ENCODE peak calls at places on chromosomes 2 and 18, in nine cellular contexts. Y is GM10248, P is tibial artery, S is IMR-90, C is BJ, U is colonic mucosa, Z is AG10803, R is left ventricle myocardium inferior, O is transverse colon. E is an unnamed sample.

GRCh38 chr18:61946449-61946848 is 53.6 kb upstream of the RNF152 start:
- DNase-seq in U (no peak), Y (no peak), O (no peak), R (no peak), S (peak; percentile 88), Z (peak; percentile 71), C (no peak), P (no peak), E (no peak)

GRCh38 chr2:88448248-88448647 is 4.2 kb downstream of the FOXI3 start:
- DNase-seq in Y (no peak), R (no peak), S (no peak), Z (no peak), O (no peak), U (no peak), C (no peak), P (peak; percentile 58), E (no peak)

GRCh38 chr2:9782197-9782719 is 61.0 kb upstream of the TAF1B start:
- DNase-seq in Y (no peak), R (no peak), S (no peak), P (peak; percentile 29), U (peak; percentile 52), C (no peak), O (peak; percentile 63), Z (no peak), E (no peak)

GRCh38 chr2:241949736-241950412 is 80.3 kb downstream of the RTP5 start:
- DNase-seq in Z (no peak), O (no peak), P (peak; percentile 41), U (no peak), S (no peak), Y (no peak), C (no peak), R (no peak), E (no peak)

GRCh38 chr18:55421612-55422381 is 166.2 kb downstream of the TCF4 start:
- DNase-seq in Y (no peak), S (no peak), Z (peak; percentile 78), C (no peak), R (no peak), U (no peak), P (no peak), O (no peak), E (no peak)

GRCh38 chr2:43225093-43225787 is 1.2 kb downstream of the ZFP36L2 start:
- DNase-seq in Z (peak; percentile 72), Y (no peak), C (no peak), U (peak; percentile 51), O (peak; percentile 65), S (peak; percentile 64), R (peak; percentile 61), P (peak; percentile 81), E (no peak)

GRCh38 chr2:163667064-163667887 is 68.5 kb downstream of the FIGN start:
- DNase-seq in R (no peak), P (no peak), Z (peak; percentile 93), C (peak; percentile 91), S (peak; percentile 94), O (no peak), Y (no peak), U (no peak), E (no peak)

GRCh38 chr18:79496978-79497637 is 101.4 kb downstream of the NFATC1 start:
- DNase-seq in R (peak; percentile 29), S (peak; percentile 57), Y (no peak), Z (peak; percentile 79), U (peak; percentile 41), C (no peak), P (peak; percentile 59), O (peak; percentile 31), E (no peak)

GRCh38 chr18:37671119-37671518 is 105.5 kb upstream of the CELF4 start:
- DNase-seq in R (no peak), Z (no peak), O (no peak), Y (no peak), P (no peak), S (no peak), U (no peak), C (no peak), E (no peak)

GRCh38 chr2:241924909-241925250 is 55.4 kb downstream of the RTP5 start:
- DNase-seq in Y (no peak), U (no peak), R (no peak), S (no peak), C (no peak), O (no peak), Z (no peak), P (no peak), E (no peak)

GRCh38 chr18:35861367-35862114 is 110.9 kb upstream of the RMP24 start:
- DNase-seq in S (no peak), Y (no peak), O (no peak), R (peak; percentile 30), Z (no peak), C (no peak), P (no peak), U (no peak), E (no peak)

GRCh38 chr2:16314691-16315457 is 350.8 kb downstream of the CYRIA start:
- DNase-seq in S (no peak), U (no peak), Y (no peak), P (no peak), Z (no peak), C (no peak), R (no peak), O (no peak), E (no peak)

GRCh38 chr2:23384551-23385349 is at the start of gene KLHL29:
- DNase-seq in U (peak; percentile 90), O (peak; percentile 85), S (peak; percentile 71), C (no peak), Z (peak; percentile 69), Y (peak; percentile 92), P (peak; percentile 91), R (peak; percentile 87), E (peak; percentile 92)

GRCh38 chr2:85062565-85062964 is 70.6 kb upstream of the TCF7L1 start:
- DNase-seq in Y (no peak), Z (peak; percentile 76), R (no peak), U (no peak), P (no peak), O (no peak), C (peak; percentile 5), S (no peak), E (no peak)

GRCh38 chr2:102446936-102447335 is 24.0 kb downstream of the IL18RAP start:
- DNase-seq in O (no peak), P (no peak), C (no peak), R (no peak), Z (no peak), Y (no peak), U (no peak), S (no peak), E (no peak)

GRCh38 chr2:205052781-205053180 is 507.5 kb downstream of the PARD3B start:
- DNase-seq in P (no peak), S (no peak), R (no peak), O (no peak), Z (no peak), Y (no peak), U (no peak), C (no peak), E (no peak)

GRCh38 chr2:235005023-235005422 is 53.2 kb downstream of the SH3BP4 start:
- DNase-seq in Y (no peak), P (no peak), R (no peak), O (no peak), S (no peak), Z (no peak), U (no peak), C (no peak), E (no peak)

GRCh38 chr2:151030663-151031230 is 230.9 kb downstream of the RBM43 start:
- DNase-seq in U (no peak), P (no peak), C (no peak), S (no peak), O (no peak), Z (no peak), Y (no peak), R (no peak), E (no peak)

GRCh38 chr2:241760301-241760771 is 16.3 kb upstream of the GAL3ST2 start:
- DNase-seq in U (no peak), R (peak; percentile 2), C (no peak), O (no peak), S (no peak), Z (no peak), Y (no peak), P (peak; percentile 48), E (no peak)

GRCh38 chr18:26771524-26771923 is 94.0 kb downstream of the AQP4 start:
- DNase-seq in U (no peak), S (no peak), Z (no peak), C (no peak), R (no peak), O (no peak), P (no peak), Y (no peak), E (no peak)

GRCh38 chr2:24986397-24986796 is 14.6 kb upstream of the DNAJC27 start:
- DNase-seq in O (no peak), S (peak; percentile 11), U (no peak), Z (peak; percentile 16), P (no peak), C (no peak), Y (no peak), R (no peak), E (no peak)
- TF ChIP-seq CTCF in O (no peak), S (no peak), U (no peak), Z (no peak), P (no peak), C (no peak), Y (no peak), R (no peak), E (no peak)

DNA sequence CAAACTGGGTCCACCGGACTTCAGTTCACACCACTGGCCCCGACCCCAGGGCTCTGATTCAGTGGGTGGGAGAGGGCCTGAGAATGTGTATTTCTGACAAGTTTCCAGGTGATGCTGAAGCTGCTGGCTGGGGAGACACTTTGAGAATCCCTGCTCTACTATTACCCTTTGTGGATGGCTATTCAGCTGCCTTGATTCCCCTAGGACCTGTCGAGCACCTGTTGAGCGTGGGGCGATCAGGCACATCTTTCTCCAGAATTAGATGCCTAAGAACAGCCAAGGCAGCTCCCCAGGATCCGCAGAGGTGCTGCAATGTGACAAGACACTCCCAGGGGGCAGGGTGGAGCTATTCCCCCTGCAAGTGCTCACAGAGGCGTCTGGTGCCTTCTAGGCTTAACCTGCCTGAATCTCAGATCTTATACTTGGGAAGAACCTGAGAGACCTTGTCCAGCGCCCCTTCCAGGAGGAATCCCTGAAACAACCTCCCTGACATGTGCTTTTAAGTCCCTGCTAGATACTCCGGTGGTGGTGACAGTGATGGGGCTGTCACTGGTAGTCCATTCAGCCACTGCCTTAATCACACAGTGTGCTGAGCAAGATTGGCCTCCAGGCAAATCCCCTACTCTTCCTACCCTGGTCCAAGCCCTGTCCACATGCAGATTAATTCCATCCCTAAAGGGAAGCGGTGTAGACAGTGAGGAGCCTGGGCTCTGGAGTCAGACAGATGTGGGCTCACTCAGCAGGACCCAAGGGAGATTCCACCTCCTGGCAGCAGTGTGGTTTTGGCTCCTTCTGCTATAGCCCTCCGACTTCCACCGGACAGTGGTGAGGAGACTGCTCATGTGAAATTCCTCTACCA is 43.4 kb upstream of the OTOF start:
- DNase-seq in Y (peak; percentile 48), Z (peak; percentile 5), C (no peak), O (peak; percentile 21), S (no peak), R (no peak), P (no peak), U (no peak), E (no peak)
- TF ChIP-seq CTCF in Y (peak; percentile 24), Z (peak; percentile 30), C (peak; percentile 31), O (peak; percentile 36), S (peak; percentile 16), R (peak; percentile 37), P (no peak), U (peak; percentile 36), E (peak; percentile 12)

GRCh38 chr2:135785032-135785431 is 43.4 kb downstream of the UBXN4 start:
- DNase-seq in Y (no peak), S (no peak), P (no peak), C (no peak), Z (no peak), U (no peak), O (no peak), R (no peak), E (no peak)
- TF ChIP-seq CTCF in Y (no peak), S (no peak), P (no peak), C (peak; percentile 18), Z (no peak), U (no peak), O (no peak), R (peak; percentile 20), E (no peak)

GRCh38 chr2:240225660-240226475 is 85.4 kb upstream of the OTOS start:
- DNase-seq in O (no peak), Z (no peak), R (no peak), U (peak; percentile 7), C (no peak), S (no peak), P (peak; percentile 25), Y (no peak), E (no peak)
- TF ChIP-seq CTCF in O (no peak), Z (no peak), R (no peak), U (no peak), C (no peak), S (no peak), P (no peak), Y (no peak), E (peak; percentile 8)

E was measured in D721Med.